ENCODE peak calls at places on chromosomes 13 and 19, in six cellular contexts. H is HepG2, U is GM12878, B is GM12891, P is K562, W is H1. Q is an unnamed sample.

GRCh38 chr19:16420781-16421386 is 50.9 kb downstream of the EPS15L1 start:
- DNase-seq in H (no peak), U (no peak), B (no peak), P (no peak), W (no peak), Q (no peak)

GRCh38 chr13:20174656-20175405 is 14.0 kb upstream of the GJA3 start:
- DNase-seq in H (peak; percentile 26), U (peak; percentile 43), B (peak; percentile 65), P (peak; percentile 36), W (no peak), Q (peak; percentile 61)

GRCh38 chr19:17496337-17496997 is 15.0 kb upstream of the PGLS start:
- DNase-seq in H (peak; percentile 81), U (peak; percentile 63), B (peak; percentile 89), P (peak; percentile 86), W (peak; percentile 95), Q (peak; percentile 90)

GRCh38 chr13:66200555-66200954 is 1029.6 kb downstream of the PCDH9 start:
- DNase-seq in H (no peak), U (no peak), B (no peak), P (no peak), W (no peak), Q (no peak)

GRCh38 chr13:94711561-94712286 is 621 bp downstream of the SOX21 start:
- DNase-seq in H (no peak), U (no peak), B (no peak), P (peak; percentile 48), W (no peak), Q (no peak)

GRCh38 chr13:99176309-99177276 is 24.1 kb upstream of the UBAC2 start:
- DNase-seq in H (peak; percentile 58), U (no peak), B (peak; percentile 74), P (peak; percentile 73), W (peak; percentile 94), Q (peak; percentile 64)

GRCh38 chr13:39941236-39941635 is 285.8 kb downstream of the COG6 start:
- DNase-seq in H (no peak), U (no peak), B (no peak), P (no peak), W (no peak), Q (no peak)

GRCh38 chr19:31534786-31535185 is 185.6 kb upstream of the TSHZ3 start:
- DNase-seq in H (no peak), U (no peak), B (no peak), P (no peak), W (peak; percentile 24), Q (no peak)

GRCh38 chr13:28568286-28568685 is 73.4 kb upstream of the FLT1 start:
- DNase-seq in H (no peak), U (no peak), B (no peak), P (peak; percentile 17), W (no peak), Q (no peak)

GRCh38 chr19:15294591-15294990 is 37.7 kb downstream of the BRD4 start:
- DNase-seq in H (no peak), U (no peak), B (no peak), P (no peak), W (no peak), Q (no peak)

GRCh38 chr13:48235100-48235813 is 2.3 kb downstream of the ITM2B start:
- DNase-seq in H (no peak), U (peak; percentile 45), B (no peak), P (no peak), W (no peak), Q (no peak)

GRCh38 chr19:30078381-30078910 is 136.4 kb downstream of the URI1 start:
- DNase-seq in H (no peak), U (no peak), B (no peak), P (no peak), W (no peak), Q (no peak)

GRCh38 chr13:24627090-24627714 is 53.0 kb upstream of the ATP12A start:
- DNase-seq in H (peak; percentile 18), U (no peak), B (no peak), P (peak; percentile 70), W (peak; percentile 94), Q (no peak)

GRCh38 chr13:48316826-48317510 is 13.4 kb downstream of the RB1 start:
- DNase-seq in H (no peak), U (no peak), B (no peak), P (no peak), W (no peak), Q (no peak)

GRCh38 chr13:94667190-94667589 is 45.2 kb downstream of the SOX21 start:
- DNase-seq in H (no peak), U (no peak), B (no peak), P (no peak), W (no peak), Q (no peak)

GRCh38 chr19:55642153-55643002 is 1.1 kb upstream of the ZNF581 start:
- DNase-seq in H (no peak), U (no peak), B (no peak), P (peak; percentile 28), W (peak; percentile 61), Q (no peak)

GRCh38 chr13:64749301-64749700 is 2480.8 kb downstream of the PCDH9 start:
- DNase-seq in H (no peak), U (no peak), B (no peak), P (no peak), W (no peak), Q (no peak)

DNA sequence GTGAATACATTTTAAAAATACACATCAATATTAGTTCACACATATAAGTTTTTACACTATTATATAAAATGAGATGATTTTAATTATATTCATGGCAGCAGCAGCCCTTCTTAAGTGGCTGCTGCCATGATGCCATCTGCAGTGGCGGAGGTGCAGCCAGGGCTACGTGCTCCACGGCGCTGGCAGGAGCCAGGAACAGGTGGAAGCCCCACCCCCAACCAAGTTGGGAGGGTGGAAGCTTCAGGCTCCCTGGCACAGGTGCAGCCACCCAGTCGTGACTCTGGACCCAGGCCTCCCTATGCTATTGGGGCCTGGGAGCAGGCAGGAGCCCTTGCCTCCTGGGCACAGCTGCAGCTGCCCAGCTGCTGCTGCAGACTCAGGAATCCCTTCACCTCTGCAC is 646.9 kb upstream of the PCDH9 start:
- DNase-seq in H (no peak), U (no peak), B (no peak), P (no peak), W (no peak), Q (no peak)
- TF ChIP-seq POLR2A in H (no peak), U (no peak), B (no peak), P (no peak), W (no peak), Q (no peak)

GRCh38 chr19:47848871-47849473 is 10.1 kb upstream of the TPRX2 start:
- DNase-seq in H (peak; percentile 15), U (no peak), B (no peak), P (peak; percentile 66), W (peak; percentile 91), Q (no peak)
- TF ChIP-seq TAF1 in H (no peak), U (no peak), B (no peak), P (no peak), W (peak; percentile 39), Q (no peak)

GRCh38 chr19:12985049-12985776 is 10.1 kb upstream of the NFIX start:
- DNase-seq in H (peak; percentile 75), U (no peak), B (no peak), P (peak; percentile 79), W (no peak), Q (no peak)
- TF ChIP-seq POLR2AphosphoS5 in H (no peak), U (no peak), B (no peak), P (no peak), W (no peak), Q (no peak)

GRCh38 chr13:30616927-30617314 is 799 bp upstream of the USPL1 start:
- DNase-seq in H (peak; percentile 90), U (peak; percentile 61), B (no peak), P (peak; percentile 40), W (no peak), Q (peak; percentile 21)
- TF ChIP-seq POLR2A in H (peak; percentile 50), U (peak; percentile 19), B (peak; percentile 97), P (peak; percentile 86), W (no peak), Q (peak; percentile 81)

GRCh38 chr19:7625763-7626372 is 3.5 kb downstream of the XAB2 start:
- DNase-seq in H (no peak), U (no peak), B (no peak), P (no peak), W (no peak), Q (no peak)
- TF ChIP-seq TAF1 in H (no peak), U (no peak), B (no peak), P (no peak), W (no peak), Q (no peak)

GRCh38 chr13:91520952-91521351 is 122.5 kb downstream of the GPC5 start:
- DNase-seq in H (no peak), U (no peak), B (no peak), P (no peak), W (no peak), Q (no peak)
- TF ChIP-seq POLR2AphosphoS5 in H (no peak), U (no peak), B (no peak), P (no peak), W (no peak), Q (no peak)

GRCh38 chr13:113490496-113491417 is at the start of gene DCUN1D2:
- DNase-seq in H (peak; percentile 84), U (peak; percentile 55), B (peak; percentile 93), P (peak; percentile 89), W (peak; percentile 94), Q (peak; percentile 92)
- TF ChIP-seq POLR2A in H (no peak), U (peak; percentile 87), B (peak; percentile 45), P (peak; percentile 56), W (no peak), Q (peak; percentile 80)

GRCh38 chr19:1811472-1811894 is 593 bp downstream of the ATP8B3 start:
- DNase-seq in H (peak; percentile 59), U (no peak), B (no peak), P (peak; percentile 90), W (no peak), Q (no peak)
- TF ChIP-seq TAF1 in H (no peak), U (no peak), B (no peak), P (no peak), W (no peak), Q (no peak)